ENCODE peak calls at places on chromosomes 12 and 14, in seven cellular contexts. N, I, C, O, F, G and Z are unnamed samples.
A peak's percentile ranks its signal among the peaks of the same experiment; 100 is the strongest.

GRCh38 chr14:102390064-102390463 is 27.3 kb downstream of the TECPR2 start:
- DNase-seq in C (no peak), O (no peak), I (no peak), G (no peak), N (peak; percentile 39), F (no peak), Z (no peak)

GRCh38 chr14:28756896-28757570 is 9.6 kb upstream of the FOXG1 start:
- DNase-seq in C (no peak), G (no peak), O (no peak), N (peak; percentile 70), F (peak; percentile 51), I (peak; percentile 42), Z (no peak)

GRCh38 chr14:40252817-40253447 is 820.7 kb upstream of the FBXO33 start:
- DNase-seq in O (no peak), I (no peak), F (no peak), N (no peak), C (no peak), G (no peak), Z (no peak)

GRCh38 chr12:123960856-123961255 is 11.8 kb downstream of the CCDC92 start:
- DNase-seq in F (no peak), N (no peak), I (no peak), O (no peak), C (no peak), G (no peak), Z (no peak)

GRCh38 chr12:19436931-19437330 is 2.4 kb upstream of the AEBP2 start:
- DNase-seq in C (no peak), O (no peak), I (no peak), N (no peak), G (no peak), F (peak; percentile 4), Z (no peak)

GRCh38 chr14:36522347-36522971 is 2.4 kb upstream of the NKX2-1 start:
- DNase-seq in O (no peak), C (no peak), I (no peak), N (no peak), F (no peak), G (no peak), Z (no peak)

GRCh38 chr12:64671682-64672081 is 61.4 kb downstream of the RASSF3 start:
- DNase-seq in I (no peak), O (no peak), G (no peak), F (no peak), N (no peak), C (no peak), Z (no peak)

GRCh38 chr12:3458041-3458440 is 33.0 kb upstream of the PRMT8 start:
- DNase-seq in C (no peak), O (no peak), I (no peak), G (no peak), F (no peak), N (no peak), Z (no peak)

GRCh38 chr14:29919845-29920244 is 7.8 kb downstream of the PRKD1 start:
- DNase-seq in G (no peak), C (no peak), F (no peak), N (no peak), O (no peak), I (no peak), Z (no peak)

GRCh38 chr12:46946137-46946536 is 120.3 kb upstream of the SLC38A4 start:
- DNase-seq in F (peak; percentile 57), I (no peak), G (no peak), N (no peak), C (no peak), O (no peak), Z (no peak)

GRCh38 chr12:1130571-1130970 is 139.5 kb downstream of the ERC1 start:
- DNase-seq in N (no peak), G (no peak), I (no peak), C (no peak), O (no peak), F (no peak), Z (no peak)

GRCh38 chr12:57560516-57560915 is 10.7 kb downstream of the KIF5A start:
- DNase-seq in C (no peak), F (no peak), I (no peak), G (no peak), N (no peak), O (no peak), Z (no peak)

GRCh38 chr12:62552906-62553556 is 86.4 kb downstream of the MON2 start:
- DNase-seq in O (no peak), C (no peak), N (no peak), G (no peak), I (no peak), F (no peak), Z (no peak)

GRCh38 chr12:102169922-102170698 is 27.5 kb downstream of the PMCH start:
- DNase-seq in G (no peak), C (no peak), F (peak; percentile 51), O (no peak), N (peak; percentile 53), I (no peak), Z (no peak)

GRCh38 chr12:123714302-123714627 is 2.1 kb downstream of the ATP6V0A2 start:
- DNase-seq in G (no peak), C (no peak), N (no peak), I (no peak), O (no peak), F (no peak), Z (no peak)

GRCh38 chr12:22173154-22173553 is 127.1 kb downstream of the CMAS start:
- DNase-seq in I (peak; percentile 3), N (peak; percentile 9), C (no peak), F (no peak), O (no peak), G (no peak), Z (no peak)

GRCh38 chr14:95480887-95481226 is 35.6 kb downstream of the SYNE3 start:
- DNase-seq in N (no peak), I (no peak), G (no peak), F (no peak), O (no peak), C (no peak), Z (no peak)

GRCh38 chr14:26870722-26871121 is 272.9 kb upstream of the NOVA1 start:
- DNase-seq in N (no peak), G (no peak), F (no peak), O (no peak), I (no peak), C (no peak), Z (no peak)

DNA sequence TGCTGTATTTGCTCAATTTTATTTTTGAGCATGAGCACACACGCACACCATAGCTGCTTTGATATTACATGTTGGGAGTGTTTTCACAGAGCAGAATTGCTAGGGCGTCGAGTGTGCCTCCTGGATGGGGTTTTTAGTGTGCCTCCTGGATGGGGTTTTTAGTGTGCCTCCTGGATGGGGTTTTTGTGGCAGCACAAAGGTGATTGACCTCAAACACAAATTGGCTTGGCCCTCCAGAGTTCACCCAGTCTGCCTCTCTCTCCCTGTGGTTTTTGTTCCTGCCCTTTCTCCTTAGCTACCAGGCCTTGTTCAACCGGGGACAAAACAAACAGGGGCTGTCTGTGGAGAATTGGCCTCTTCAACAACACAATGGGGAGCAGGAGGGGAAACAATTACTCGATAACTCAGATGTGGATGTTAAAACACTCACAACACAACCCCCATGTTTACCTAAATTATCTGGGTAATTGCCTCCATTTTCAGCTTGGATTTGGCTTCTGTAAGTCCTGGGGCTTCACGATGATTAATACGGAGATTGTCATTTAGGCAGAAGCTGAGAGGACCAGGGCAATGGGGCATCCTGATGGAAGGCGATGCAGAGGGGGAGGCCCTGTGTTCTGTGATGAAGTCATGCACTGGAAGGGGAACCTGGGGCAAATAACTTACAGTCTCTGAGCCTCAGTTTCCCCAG is 26.9 kb downstream of the TBX3 start:
- DNase-seq in N (peak; percentile 36), G (no peak), O (no peak), I (no peak), F (peak; percentile 33), C (no peak), Z (no peak)
- H3K9me3 ChIP-seq in N (no peaks in the 10 kb centered on the region), G (no peaks in the 10 kb centered on the region), O (no peaks in the 10 kb centered on the region), I (no peaks in the 10 kb centered on the region), F (no peaks in the 10 kb centered on the region), C (no peaks in the 10 kb centered on the region), Z (no peaks in the 10 kb centered on the region)

DNA sequence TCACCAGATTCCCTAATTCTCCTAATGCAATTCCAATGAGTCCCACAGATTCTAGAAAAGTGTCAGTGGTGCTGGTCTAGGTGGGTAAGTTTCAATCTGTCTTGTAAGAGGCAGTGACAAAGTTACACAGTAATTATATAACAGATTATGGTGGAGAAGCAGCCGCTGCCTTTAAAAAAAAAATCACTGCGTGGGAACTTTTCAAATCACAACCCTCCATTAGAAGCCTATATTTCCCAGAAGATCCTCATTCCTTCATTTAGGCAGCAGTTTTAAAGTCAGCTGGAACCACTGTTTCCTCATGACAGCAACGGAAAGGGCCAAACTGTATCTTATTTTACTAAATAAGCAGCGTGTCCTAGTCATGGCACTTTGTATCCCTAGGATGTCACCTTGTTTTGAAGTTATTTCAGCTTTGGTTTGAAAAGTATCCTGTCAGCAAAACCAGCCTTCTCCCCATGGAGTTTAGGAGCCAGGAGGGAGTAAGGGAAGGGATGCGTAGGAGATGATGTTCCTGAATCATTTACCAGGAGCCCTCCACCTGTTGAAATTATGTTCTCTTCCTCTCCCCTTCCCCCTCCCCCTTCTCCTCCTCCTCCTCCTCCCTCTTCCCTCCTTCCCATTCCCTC is 27.7 kb upstream of the DUSP6 start:
- DNase-seq in G (no peak), I (no peak), N (no peak), O (no peak), F (no peak), C (no peak), Z (no peak)
- H3K4me1 ChIP-seq in G (peaks cover 14% of the 10 kb centered on the region), I (peaks cover 28% of the 10 kb centered on the region), N (peaks cover 8% of the 10 kb centered on the region), O (peaks cover 8% of the 10 kb centered on the region), F (peaks cover 11% of the 10 kb centered on the region), C (peaks cover 24% of the 10 kb centered on the region), Z (peaks cover 12% of the 10 kb centered on the region)

GRCh38 chr14:104209985-104210520 is 71.7 kb downstream of the KIF26A start:
- DNase-seq in I (no peak), F (no peak), C (no peak), N (no peak), O (no peak), G (no peak), Z (no peak)
- H3K9me3 ChIP-seq in I (no peaks in the 10 kb centered on the region), F (no peaks in the 10 kb centered on the region), C (no peaks in the 10 kb centered on the region), N (no peaks in the 10 kb centered on the region), O (no peaks in the 10 kb centered on the region), G (no peaks in the 10 kb centered on the region), Z (no peaks in the 10 kb centered on the region)

GRCh38 chr12:52216107-52216506 is 16.9 kb upstream of the KRT7 start:
- DNase-seq in O (no peak), N (no peak), I (no peak), C (no peak), G (no peak), F (no peak), Z (no peak)

GRCh38 chr12:52215587-52216031 is 17.4 kb upstream of the KRT7 start:
- DNase-seq in I (peak; percentile 85), F (peak; percentile 43), C (no peak), N (peak; percentile 39), O (no peak), G (no peak), Z (no peak)

GRCh38 chr12:52213541-52214420 is 19.3 kb upstream of the KRT7 start:
- DNase-seq in O (peak; percentile 59), C (no peak), N (peak; percentile 78), I (peak; percentile 88), F (peak; percentile 75), G (peak; percentile 83), Z (peak; percentile 53)

GRCh38 chr12:52212701-52213540 is 20.1 kb upstream of the KRT7 start:
- DNase-seq in I (no peak), C (no peak), F (no peak), G (no peak), O (no peak), N (no peak), Z (no peak)

DNA sequence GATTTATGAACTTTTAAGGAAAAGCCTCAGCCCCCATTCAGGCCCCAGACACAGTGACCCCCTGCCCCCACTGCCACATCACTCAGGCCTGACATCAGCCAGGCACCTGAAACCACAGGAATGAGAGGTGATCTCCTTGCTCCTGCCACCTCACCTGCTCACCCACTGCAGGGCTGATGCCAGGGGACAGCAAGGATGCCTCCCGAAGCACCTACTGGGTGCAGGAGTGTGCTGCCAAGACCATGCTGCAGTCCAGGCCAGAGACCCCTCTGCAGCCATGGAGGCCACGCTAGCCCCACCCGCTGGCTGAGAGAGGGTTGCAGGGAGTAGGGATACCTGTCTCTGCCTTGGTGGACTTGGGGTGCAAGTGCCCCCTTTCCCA is 18.6 kb upstream of the KRT7 start:
- DNase-seq in G (no peak), O (no peak), I (no peak), N (no peak), F (no peak), C (no peak), Z (no peak)
- H3K4me1 ChIP-seq in G (peaks cover 3% of the 10 kb centered on the region), O (peaks cover 4% of the 10 kb centered on the region), I (peaks cover 74% of the 10 kb centered on the region), N (peaks cover 6% of the 10 kb centered on the region), F (peaks cover 43% of the 10 kb centered on the region), C (peaks cover 24% of the 10 kb centered on the region), Z (no peaks in the 10 kb centered on the region)